ENCODE peak calls at places on chromosomes 1 and 21, in seven cellular contexts. N, U, P, R, V, X and I are unnamed samples.

GRCh38 chr1:14777516-14778506 is 179.3 kb downstream of the KAZN start:
- DNase-seq in R (no peak), U (no peak), N (no peak), X (no peak), V (no peak), P (no peak), I (peak; percentile 77)

GRCh38 chr1:234533034-234533571 is 54.1 kb upstream of the TARBP1 start:
- DNase-seq in U (peak; percentile 86), P (no peak), V (peak; percentile 51), X (no peak), N (no peak), R (no peak), I (no peak)

GRCh38 chr1:202244841-202245261 is 51.3 kb downstream of the LGR6 start:
- DNase-seq in V (no peak), X (peak; percentile 20), U (no peak), P (no peak), N (no peak), R (no peak), I (no peak)

GRCh38 chr1:61241411-61241838 is 159.1 kb downstream of the NFIA start:
- DNase-seq in X (no peak), R (no peak), N (no peak), V (peak; percentile 23), U (no peak), P (no peak), I (no peak)

GRCh38 chr1:65470766-65471165 is 50.3 kb downstream of the LEPR start:
- DNase-seq in P (no peak), X (no peak), U (no peak), N (no peak), V (no peak), R (no peak), I (no peak)

GRCh38 chr1:77834771-77835334 is 53.6 kb upstream of the NEXN start:
- DNase-seq in N (no peak), R (no peak), U (no peak), X (no peak), V (no peak), P (no peak), I (no peak)

GRCh38 chr1:154962238-154962678 is 676 bp upstream of the PYGO2 start:
- DNase-seq in V (no peak), R (no peak), N (no peak), X (peak; percentile 70), P (no peak), U (peak; percentile 56), I (peak; percentile 81)

GRCh38 chr21:15928196-15928595 is 198.4 kb downstream of the USP25 start:
- DNase-seq in N (no peak), R (no peak), V (no peak), U (no peak), X (no peak), P (no peak), I (no peak)

GRCh38 chr1:58626293-58626692 is 49.2 kb upstream of the TACSTD2 start:
- DNase-seq in X (no peak), P (no peak), U (no peak), V (no peak), N (no peak), R (no peak), I (no peak)

GRCh38 chr1:37146071-37146470 is 111.8 kb upstream of the GRIK3 start:
- DNase-seq in N (no peak), X (no peak), P (no peak), R (no peak), U (no peak), V (no peak), I (no peak)

GRCh38 chr21:14591882-14592281 is 45.8 kb upstream of the SAMSN1 start:
- DNase-seq in R (no peak), N (peak; percentile 50), U (no peak), P (no peak), V (no peak), X (no peak), I (peak; percentile 53)

GRCh38 chr1:9875636-9876000 is 34.5 kb downstream of the CTNNBIP1 start:
- DNase-seq in N (no peak), X (no peak), P (no peak), U (no peak), R (no peak), V (no peak), I (no peak)